ENCODE peak calls at places on chromosome 2, in nine cellular contexts. G is GM20000, F is body of pancreas, W is ascending aorta, X is GM10248, A is neural crest cell, D is cardiac muscle cell, L is NB4, B is heart left ventricle. S is an unnamed sample.

GRCh38 chr2:218362606-218363005 is 5.9 kb downstream of the CATIP start:
- DNase-seq in D (no peak), F (no peak), B (no peak), W (no peak), X (no peak), A (no peak), G (no peak), L (no peak), S (no peak)

GRCh38 chr2:200378652-200379290 is 72.3 kb downstream of the SPATS2L start:
- DNase-seq in B (no peak), G (no peak), F (no peak), W (no peak), D (no peak), X (no peak), A (no peak), L (no peak), S (no peak)

GRCh38 chr2:11491348-11491930 is 25.5 kb upstream of the E2F6 start:
- DNase-seq in A (no peak), B (no peak), X (no peak), G (no peak), F (no peak), D (no peak), W (no peak), L (no peak), S (no peak)

GRCh38 chr2:162344617-162344950 is 652 bp downstream of the GCA start:
- DNase-seq in W (no peak), A (no peak), D (no peak), L (no peak), X (peak), B (no peak), F (no peak), G (no peak), S (no peak)

GRCh38 chr2:236646871-236647270 is 77.2 kb downstream of the ACKR3 start:
- DNase-seq in W (no peak), F (no peak), G (no peak), D (no peak), B (peak), X (no peak), L (no peak), A (no peak), S (no peak)

GRCh38 chr2:208573559-208573958 is 167.0 kb downstream of the PTH2R start:
- DNase-seq in D (peak), A (no peak), F (no peak), B (no peak), G (no peak), X (no peak), W (no peak), L (no peak), S (no peak)

GRCh38 chr2:217538719-217539118 is 464.1 kb downstream of the TNS1 start:
- DNase-seq in G (no peak), L (no peak), A (no peak), D (no peak), B (no peak), W (no peak), X (no peak), F (no peak), S (no peak)

GRCh38 chr2:241821460-241822263 is 12.7 kb downstream of the NEU4 start:
- DNase-seq in D (no peak), W (no peak), G (peak), A (no peak), X (peak), B (no peak), L (no peak), F (no peak), S (peak)

GRCh38 chr2:121307048-121307447 is 22.0 kb upstream of the TFCP2L1 start:
- DNase-seq in W (no peak), D (no peak), F (no peak), B (no peak), A (no peak), L (no peak), X (no peak), G (no peak), S (no peak)

GRCh38 chr2:128169497-128169896 is 78.5 kb downstream of the UGGT1 start:
- DNase-seq in X (no peak), A (no peak), W (no peak), D (no peak), F (no peak), B (no peak), L (peak), G (no peak), S (no peak)

GRCh38 chr2:68662466-68662865 is 19.1 kb downstream of the PROKR1 start:
- DNase-seq in G (no peak), X (no peak), A (no peak), F (no peak), D (no peak), W (no peak), B (no peak), L (peak), S (no peak)

GRCh38 chr2:7812231-7812995 is 869.4 kb upstream of the ID2 start:
- DNase-seq in L (no peak), D (no peak), X (no peak), W (no peak), B (no peak), F (no peak), A (no peak), G (no peak), S (no peak)

GRCh38 chr2:74944987-74945782 is 13.3 kb upstream of the POLE4 start:
- DNase-seq in F (no peak), D (no peak), X (peak), B (no peak), G (peak), A (no peak), L (peak), W (no peak), S (no peak)

GRCh38 chr2:37589298-37589697 is 82.1 kb downstream of the CDC42EP3 start:
- DNase-seq in G (peak), L (no peak), D (no peak), F (no peak), A (no peak), B (no peak), X (peak), W (no peak), S (no peak)

GRCh38 chr2:27582129-27582694 is 630 bp upstream of the ZNF512 start:
- DNase-seq in W (no peak), L (peak), X (no peak), F (peak), D (no peak), A (no peak), G (no peak), B (peak), S (no peak)

GRCh38 chr2:27582695-27583389 is at the start of gene ZNF512:
- DNase-seq in D (peak), F (peak), W (peak), A (peak), L (peak), B (peak), X (peak), G (peak), S (peak)

GRCh38 chr2:27583390-27583915 is 611 bp downstream of the ZNF512 start:
- DNase-seq in B (no peak), L (peak), W (no peak), F (no peak), G (no peak), A (no peak), D (no peak), X (no peak), S (no peak)

GRCh38 chr2:27584597-27584996 is 1.8 kb downstream of the ZNF512 start:
- DNase-seq in B (no peak), G (no peak), A (no peak), D (no peak), W (no peak), X (no peak), L (no peak), F (no peak), S (no peak)

GRCh38 chr2:27581417-27582128 is 1.3 kb upstream of the ZNF512 start:
- DNase-seq in A (no peak), G (no peak), X (no peak), L (no peak), D (no peak), W (no peak), B (no peak), F (no peak), S (no peak)
- TF ChIP-seq CTCF in A (no peak), G (no peak), X (no peak), L (no peak), D (no peak), W (no peak), B (no peak), F (no peak), S (no peak)

GRCh38 chr2:133504566-133505505 is 63.4 kb downstream of the NCKAP5 start:
- DNase-seq in B (peak), X (no peak), A (no peak), L (no peak), W (no peak), G (no peak), F (peak), D (peak), S (peak)

GRCh38 chr2:133503927-133504326 is 64.3 kb downstream of the NCKAP5 start:
- DNase-seq in B (no peak), D (no peak), X (no peak), G (no peak), L (no peak), F (no peak), W (no peak), A (no peak), S (no peak)

GRCh38 chr2:133502678-133503077 is 65.6 kb downstream of the NCKAP5 start:
- DNase-seq in W (no peak), G (no peak), A (no peak), D (no peak), X (no peak), B (no peak), L (no peak), F (no peak), S (no peak)

GRCh38 chr2:133500967-133501366 is 67.3 kb downstream of the NCKAP5 start:
- DNase-seq in F (no peak), B (no peak), X (no peak), W (no peak), D (no peak), L (no peak), A (no peak), G (no peak), S (no peak)

GRCh38 chr2:133503323-133503722 is 64.9 kb downstream of the NCKAP5 start:
- DNase-seq in B (no peak), F (no peak), D (no peak), G (peak), L (no peak), A (no peak), X (peak), W (no peak), S (no peak)
- TF ChIP-seq CTCF in B (no peak), F (no peak), D (no peak), G (no peak), L (no peak), A (no peak), X (no peak), W (no peak), S (no peak)

DNA sequence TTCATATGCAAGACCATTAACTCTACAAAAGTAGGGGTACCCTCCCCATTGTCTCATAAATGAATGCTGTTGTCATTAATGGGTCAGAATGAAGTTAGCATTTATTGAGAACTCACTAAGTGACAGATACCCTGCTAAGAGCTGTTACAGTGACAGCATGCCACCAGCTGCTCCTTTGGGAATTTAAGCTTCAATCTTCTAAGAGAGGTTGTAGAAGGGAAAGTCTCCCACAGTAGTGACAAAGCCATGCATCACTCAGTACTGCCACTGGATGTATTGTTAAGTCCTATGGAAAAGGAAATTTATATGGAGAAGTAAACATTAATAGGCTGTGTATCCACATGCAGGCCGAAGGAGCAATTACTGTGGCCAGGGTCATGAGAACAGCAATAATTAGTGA is 64.4 kb upstream of the FAM124B start:
- DNase-seq in G (no peak), W (no peak), L (no peak), X (no peak), F (no peak), B (no peak), A (no peak), D (no peak), S (no peak)
- TF ChIP-seq CTCF in G (no peak), W (no peak), L (no peak), X (no peak), F (no peak), B (no peak), A (no peak), D (no peak), S (no peak)

GRCh38 chr2:148640767-148641166 is 3.8 kb upstream of the EPC2 start:
- DNase-seq in D (no peak), X (no peak), F (no peak), L (no peak), B (no peak), W (no peak), A (no peak), G (no peak), S (no peak)
- TF ChIP-seq CTCF in D (peak), X (no peak), F (no peak), L (no peak), B (no peak), W (no peak), A (no peak), G (no peak), S (no peak)

GRCh38 chr2:102895386-102895785 is 133.6 kb downstream of the TMEM182 start:
- DNase-seq in B (no peak), W (no peak), A (no peak), X (no peak), L (peak), G (no peak), D (no peak), F (no peak), S (no peak)
- TF ChIP-seq CTCF in B (no peak), W (no peak), A (no peak), X (no peak), L (no peak), G (no peak), D (no peak), F (no peak), S (no peak)

S was measured in mesothelial cell of epicardium.